ENCODE peak calls at places on chromosomes 16 and 17, in seven cellular contexts. N, X, E, B, Q, Z and C are unnamed samples.

GRCh38 chr17:71500761-71501555 is 619.9 kb upstream of the SOX9 start:
- DNase-seq in N (no peak), B (no peak), X (no peak), E (peak), Q (no peak), Z (peak), C (peak)

GRCh38 chr16:54244061-54244886 is 42.3 kb downstream of the IRX3 start:
- DNase-seq in Z (no peak), B (no peak), N (no peak), Q (no peak), X (no peak), E (no peak), C (no peak)

GRCh38 chr16:10923650-10924214 is 18.5 kb downstream of the DEXI start:
- DNase-seq in B (no peak), N (no peak), E (no peak), Q (no peak), Z (no peak), X (no peak), C (no peak)

GRCh38 chr17:65381160-65381559 is 180.3 kb downstream of the AXIN2 start:
- DNase-seq in Z (no peak), N (no peak), Q (no peak), X (no peak), E (no peak), B (no peak), C (no peak)

GRCh38 chr16:46690281-46691178 is 1.1 kb downstream of the ORC6 start:
- DNase-seq in X (no peak), Q (no peak), B (peak), Z (peak), N (no peak), E (peak), C (peak)

GRCh38 chr17:16293918-16294317 is 59.4 kb downstream of the CENPV start:
- DNase-seq in B (no peak), N (peak), X (no peak), E (no peak), Q (no peak), Z (no peak), C (no peak)

GRCh38 chr17:32265192-32265895 is at the start of gene RHBDL3:
- DNase-seq in Z (no peak), B (no peak), N (no peak), Q (peak), X (no peak), E (no peak), C (no peak)

GRCh38 chr17:49835472-49835871 is 12.4 kb downstream of the TAC4 start:
- DNase-seq in Q (no peak), X (no peak), Z (no peak), N (peak), E (no peak), B (no peak), C (no peak)

GRCh38 chr17:62968445-62968923 is 2.4 kb downstream of the TANC2 start:
- DNase-seq in N (peak), X (peak), Z (peak), E (peak), B (peak), Q (peak), C (peak)

GRCh38 chr16:66155933-66156332 is 210.6 kb upstream of the CDH5 start:
- DNase-seq in B (no peak), X (no peak), N (no peak), E (no peak), Q (no peak), Z (no peak), C (no peak)

GRCh38 chr16:6019490-6019991 is 921.9 kb upstream of the EEF2KMT start:
- DNase-seq in Z (no peak), Q (no peak), E (no peak), B (no peak), X (no peak), N (no peak), C (no peak)

GRCh38 chr16:87404764-87405625 is 12.9 kb downstream of the MAP1LC3B start:
- DNase-seq in E (no peak), N (no peak), X (no peak), B (no peak), Q (peak), Z (no peak), C (no peak)

GRCh38 chr16:75323198-75323597 is 71.8 kb upstream of the BCAR1 start:
- DNase-seq in N (no peak), Z (no peak), Q (no peak), E (no peak), B (no peak), X (no peak), C (peak)

GRCh38 chr16:66811043-66811442 is 9.7 kb upstream of the TERB1 start:
- DNase-seq in Z (no peak), E (no peak), X (no peak), B (no peak), Q (no peak), N (no peak), C (no peak)

GRCh38 chr17:64418506-64419339 is 28.1 kb upstream of the PECAM1 start:
- DNase-seq in Q (peak), E (peak), Z (peak), B (peak), X (no peak), N (no peak), C (peak)

GRCh38 chr16:71627631-71628236 is 1.8 kb downstream of the MARVELD3 start:
- DNase-seq in B (no peak), N (no peak), Z (no peak), E (no peak), X (no peak), Q (no peak), C (no peak)

GRCh38 chr17:78428025-78428575 is 49.7 kb downstream of the PGS1 start:
- DNase-seq in X (no peak), B (no peak), Z (no peak), Q (no peak), N (no peak), E (no peak), C (no peak)

GRCh38 chr16:6231351-6231750 is 1101.3 kb upstream of the RBFOX1 start:
- DNase-seq in X (no peak), Z (no peak), E (no peak), N (no peak), B (no peak), Q (no peak), C (no peak)

GRCh38 chr16:8627456-8627855 is 6.0 kb downstream of the METTL22 start:
- DNase-seq in Q (no peak), E (no peak), B (no peak), N (no peak), Z (no peak), X (no peak), C (no peak)

GRCh38 chr17:43845772-43846171 is 1.2 kb upstream of the CD300LG start:
- DNase-seq in Q (no peak), E (no peak), Z (no peak), N (no peak), B (no peak), X (no peak), C (no peak)

GRCh38 chr16:84810518-84811273 is 9.1 kb upstream of the CRISPLD2 start:
- DNase-seq in Z (peak), N (no peak), Q (peak), E (peak), B (no peak), X (no peak), C (peak)

GRCh38 chr17:82287849-82288601 is 14.5 kb upstream of the CSNK1D start:
- DNase-seq in B (no peak), E (peak), N (peak), Z (peak), Q (no peak), X (peak), C (peak)

GRCh38 chr17:28864991-28865849 is 10.4 kb downstream of the ERAL1 start:
- DNase-seq in Q (no peak), Z (no peak), B (no peak), X (no peak), N (peak), E (peak), C (no peak)

GRCh38 chr17:70041575-70041974 is 33.5 kb upstream of the KCNJ16 start:
- DNase-seq in B (no peak), Z (no peak), X (no peak), N (no peak), Q (no peak), E (no peak), C (no peak)

GRCh38 chr17:39738568-39738901 is 797 bp downstream of the GRB7 start:
- DNase-seq in Z (no peak), E (no peak), Q (peak), B (no peak), X (peak), N (peak), C (peak)

GRCh38 chr16:17053536-17054160 is 417.1 kb downstream of the XYLT1 start:
- DNase-seq in E (no peak), Z (no peak), X (no peak), Q (no peak), N (no peak), B (peak), C (no peak)

GRCh38 chr16:31451681-31452351 is 7.5 kb upstream of the ARMC5 start:
- DNase-seq in X (peak), N (peak), Q (no peak), B (peak), E (peak), Z (peak), C (peak)

GRCh38 chr17:28982191-28982793 is 23.5 kb downstream of the SEZ6 start:
- DNase-seq in N (no peak), Q (peak), Z (no peak), E (peak), B (peak), X (peak), C (no peak)

GRCh38 chr17:48024149-48025039 is 13.2 kb downstream of the COPZ2 start:
- DNase-seq in E (no peak), Q (peak), Z (peak), X (peak), B (no peak), N (peak), C (peak)

GRCh38 chr17:17362531-17362930 is 59.4 kb downstream of the NT5M start:
- DNase-seq in N (no peak), Q (no peak), E (no peak), B (no peak), X (no peak), Z (no peak), C (no peak)

GRCh38 chr17:27322690-27323508 is 29.0 kb downstream of the WSB1 start:
- DNase-seq in B (no peak), Q (no peak), E (no peak), X (no peak), N (no peak), Z (no peak), C (no peak)

GRCh38 chr17:75549246-75550138 is 24.0 kb downstream of the LLGL2 start:
- DNase-seq in E (no peak), X (peak), Q (no peak), N (peak), Z (no peak), B (no peak), C (peak)

GRCh38 chr17:8122923-8123694 is 797 bp downstream of the HES7 start:
- DNase-seq in N (no peak), X (no peak), E (no peak), Q (peak), Z (no peak), B (peak), C (peak)

DNA sequence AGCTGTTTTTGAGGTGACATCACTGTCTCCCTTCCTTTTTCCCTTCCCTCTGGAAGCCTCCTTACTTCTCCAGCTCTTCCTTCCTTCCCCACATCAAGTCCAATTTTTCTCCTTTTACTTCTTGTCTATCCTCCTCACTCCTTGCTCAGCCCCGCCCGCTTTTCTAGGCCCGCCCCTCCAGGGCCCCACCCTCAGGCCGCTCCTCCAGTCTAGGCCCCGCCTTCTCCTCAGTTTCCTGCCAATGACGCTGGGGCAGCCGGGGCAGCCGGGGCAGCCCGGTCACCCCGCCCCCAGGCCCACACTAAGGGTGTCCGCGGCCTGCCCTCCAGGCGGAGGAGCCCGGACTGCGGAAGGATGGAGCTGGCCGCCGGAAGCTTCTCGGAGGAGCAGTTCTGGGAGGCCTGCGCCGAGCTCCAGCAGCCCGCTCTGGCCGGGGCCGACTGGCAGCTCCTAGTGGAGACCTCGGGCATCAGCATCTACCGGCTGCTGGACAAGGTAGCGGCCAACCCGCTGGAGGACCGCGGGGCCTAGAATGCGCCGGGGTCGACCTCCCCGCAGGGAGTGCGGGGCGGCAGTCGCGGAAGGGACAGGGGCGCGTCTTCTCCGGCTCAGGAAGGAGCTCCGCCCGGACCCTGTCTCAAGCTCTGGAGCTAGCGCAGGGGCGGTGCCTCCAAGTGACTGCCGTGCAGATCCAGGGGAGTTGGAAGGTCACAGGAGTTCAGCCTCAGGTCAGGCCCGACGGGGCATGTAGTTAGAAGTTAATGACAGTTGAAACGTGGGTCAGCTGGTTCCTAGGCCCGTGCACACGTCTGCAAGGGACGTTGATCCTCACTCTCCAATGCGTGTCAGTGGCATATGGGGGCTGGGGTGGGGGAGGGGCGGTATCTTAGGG is at the start of gene PCTP:
- DNase-seq in Z (peak), Q (peak), N (peak), X (peak), B (peak), E (peak), C (peak)
- TF ChIP-seq CTCF in Z (peak), Q (peak), N (peak), X (no peak), B (peak), E (peak), C (peak)

DNA sequence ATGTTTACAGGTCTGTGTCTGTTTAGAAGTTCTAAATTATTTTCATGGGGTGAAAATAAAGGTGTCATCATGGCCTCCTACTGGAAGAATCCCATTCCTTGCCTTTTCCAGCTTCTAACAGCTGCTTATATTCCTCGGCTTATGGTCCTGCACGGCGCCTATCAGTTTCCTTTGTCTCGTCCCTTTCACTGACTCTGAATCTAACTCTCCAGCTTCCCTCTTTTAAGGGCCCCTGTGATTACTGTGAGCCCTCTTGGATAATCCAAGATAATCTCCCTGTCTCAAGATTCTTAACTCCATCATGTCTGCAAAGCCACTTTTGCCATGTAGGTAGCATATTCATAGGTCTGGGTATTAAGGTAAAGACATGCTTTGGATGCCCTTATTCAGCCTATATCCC is 441.0 kb upstream of the ERCC4 start:
- DNase-seq in N (no peak), E (no peak), Q (no peak), Z (no peak), X (no peak), B (no peak), C (no peak)
- TF ChIP-seq CTCF in N (no peak), E (no peak), Q (no peak), Z (no peak), X (no peak), B (no peak), C (no peak)

DNA sequence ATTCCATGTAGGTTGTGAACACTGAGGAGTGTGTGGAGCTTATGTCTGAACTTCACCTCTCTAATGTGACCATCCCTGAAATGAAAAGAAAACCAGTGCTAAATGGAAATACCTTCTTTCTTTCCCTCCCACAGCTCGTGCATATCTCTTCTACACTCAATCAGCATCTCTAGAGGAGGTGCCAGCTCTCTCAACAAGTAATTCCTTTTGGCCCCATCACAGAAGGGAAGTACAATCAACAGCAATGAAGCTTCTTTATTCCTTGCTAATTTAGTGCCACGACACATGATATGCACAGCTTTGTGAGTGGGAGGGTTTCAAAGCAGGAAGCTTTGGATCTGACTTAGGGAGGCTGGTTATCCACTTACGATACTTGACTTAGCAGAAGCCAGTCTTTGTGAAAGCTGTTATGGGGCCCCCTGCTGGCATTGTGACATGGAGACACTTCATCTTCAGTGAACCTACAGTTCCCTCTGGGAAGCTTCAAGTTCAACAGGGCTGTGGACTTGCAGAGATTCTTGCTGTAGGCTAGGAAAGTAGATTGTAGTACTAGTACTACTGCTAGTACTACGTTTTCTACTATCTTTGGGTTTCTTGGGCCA is 81.0 kb downstream of the TMEM100 start:
- DNase-seq in E (peak), X (peak), B (peak), N (peak), Z (peak), Q (peak), C (peak)
- TF ChIP-seq CTCF in E (peak), X (no peak), B (peak), N (peak), Z (peak), Q (peak), C (peak)

GRCh38 chr16:89358030-89359005 is 132.0 kb downstream of the ANKRD11 start:
- DNase-seq in E (no peak), N (no peak), Q (no peak), X (no peak), Z (no peak), B (no peak), C (no peak)

GRCh38 chr16:89357055-89357454 is 133.3 kb downstream of the ANKRD11 start:
- DNase-seq in N (no peak), E (no peak), Z (no peak), B (no peak), X (no peak), Q (no peak), C (peak)

GRCh38 chr16:89355686-89356085 is 134.7 kb downstream of the ANKRD11 start:
- DNase-seq in N (no peak), Z (no peak), B (no peak), Q (no peak), E (no peak), X (no peak), C (no peak)

GRCh38 chr16:89359296-89360147 is 130.8 kb downstream of the ANKRD11 start:
- DNase-seq in N (no peak), X (no peak), Z (peak), B (no peak), E (peak), Q (no peak), C (no peak)

DNA sequence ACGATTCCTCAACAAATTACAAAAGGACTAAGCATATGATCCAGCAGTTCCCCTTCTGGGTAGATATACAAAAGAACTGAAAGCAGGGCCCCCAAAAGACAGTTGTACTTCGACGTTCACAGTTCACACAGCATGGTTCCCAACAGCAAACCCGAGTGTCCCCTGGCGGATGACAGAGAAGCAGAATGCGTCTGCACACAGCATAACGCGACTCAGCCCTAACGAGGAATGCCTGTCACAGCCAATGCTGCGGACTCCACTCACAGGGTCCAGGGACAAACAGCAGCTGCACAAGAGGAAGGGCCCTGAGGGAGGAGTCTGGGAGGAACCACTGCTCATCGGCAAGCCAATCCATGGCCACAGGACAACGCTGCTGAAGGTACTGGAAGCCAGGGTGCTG is 132.9 kb downstream of the ANKRD11 start:
- DNase-seq in Z (no peak), X (no peak), N (no peak), E (no peak), Q (no peak), B (no peak), C (no peak)
- TF ChIP-seq CTCF in Z (no peak), X (no peak), N (no peak), E (no peak), Q (no peak), B (no peak), C (no peak)

DNA sequence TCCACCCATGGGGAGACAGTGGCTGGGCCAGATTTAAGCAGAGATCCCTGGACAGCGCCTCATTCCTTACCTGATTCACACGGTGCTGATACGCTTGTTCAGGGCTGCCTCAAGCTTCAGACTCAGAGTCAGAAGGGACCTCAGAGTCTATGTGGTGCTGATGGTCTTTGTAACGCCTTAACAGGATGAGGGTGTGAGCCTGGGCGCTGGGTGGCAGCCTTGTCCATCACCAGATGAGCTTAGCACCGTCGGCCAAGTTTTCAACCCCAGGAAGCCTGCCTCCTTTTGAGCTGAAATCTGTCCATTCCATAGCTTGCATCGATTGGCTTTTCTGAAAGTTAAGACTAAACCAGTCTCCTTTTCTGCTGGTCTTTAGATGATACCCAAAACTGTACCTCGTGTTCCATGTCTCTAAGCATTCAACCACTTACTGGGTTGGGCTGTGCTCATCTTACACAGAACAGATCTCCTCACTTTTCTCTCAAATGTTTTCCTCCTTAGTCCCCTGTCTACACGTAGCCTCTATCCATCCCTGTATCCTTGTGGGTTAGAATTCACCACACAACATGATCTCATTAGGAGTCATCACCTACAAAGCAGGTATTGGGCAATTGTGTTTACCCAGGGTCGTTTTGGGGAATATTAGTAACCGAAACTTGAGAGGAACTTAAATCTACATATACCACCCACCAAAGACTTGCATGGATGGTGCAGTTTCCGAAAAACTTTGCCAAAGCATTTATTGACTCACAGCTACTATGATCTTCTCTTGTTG is 573.4 kb downstream of the CDH13 start:
- DNase-seq in Q (no peak), Z (peak), B (peak), E (peak), N (no peak), X (no peak), C (peak)
- TF ChIP-seq CTCF in Q (no peak), Z (no peak), B (no peak), E (peak), N (no peak), X (no peak), C (no peak)